ENCODE peak calls at places on chromosome 4, in ten cellular contexts. T is skeletal muscle cell, D is fibroblast of lung, C is stomach, W is M059J, K is endothelial cell, P is left ventricle myocardium inferior, I is SK-MEL-5, Z is SW480, F is posterior cingulate gyrus. R is an unnamed sample.
A peak's percentile ranks its signal among the peaks of the same experiment; 100 is the strongest.

GRCh38 chr4:75673959-75674328 is 733 bp upstream of the G3BP2 start:
- DNase-seq in T (no peak), D (no peak), C (no peak), W (peak; percentile 22), K (no peak), P (no peak), I (peak; percentile 77), Z (no peak), F (no peak), R (no peak)

GRCh38 chr4:176791591-176792347 is 953 bp downstream of the VEGFC start:
- DNase-seq in T (no peak), D (peak; percentile 75), C (peak; percentile 25), W (peak; percentile 65), K (peak; percentile 43), P (peak; percentile 14), I (peak; percentile 59), Z (no peak), F (no peak), R (peak; percentile 39)

GRCh38 chr4:8381814-8382581 is 58.5 kb downstream of the ACOX3 start:
- DNase-seq in T (no peak), D (no peak), C (no peak), W (no peak), K (no peak), P (peak; percentile 14), I (no peak), Z (no peak), F (no peak), R (no peak)

GRCh38 chr4:112952301-112952700 is 97.2 kb upstream of the ANK2 start:
- DNase-seq in T (no peak), D (no peak), C (no peak), W (no peak), K (no peak), P (no peak), I (peak; percentile 56), Z (no peak), F (no peak), R (no peak)

GRCh38 chr4:163587867-163588266 is 93.4 kb downstream of the TMA16 start:
- DNase-seq in T (peak; percentile 20), D (no peak), C (no peak), W (no peak), K (no peak), P (no peak), I (peak; percentile 17), Z (peak; percentile 0), F (no peak), R (peak; percentile 11)

GRCh38 chr4:139922625-139923024 is 231.4 kb downstream of the MAML3 start:
- DNase-seq in T (no peak), D (peak; percentile 77), C (no peak), W (peak; percentile 77), K (no peak), P (no peak), I (peak; percentile 28), Z (no peak), F (no peak), R (no peak)

GRCh38 chr4:146032234-146032860 is 93.7 kb upstream of the ZNF827 start:
- DNase-seq in T (no peak), D (no peak), C (no peak), W (no peak), K (no peak), P (no peak), I (no peak), Z (no peak), F (no peak), R (no peak)

GRCh38 chr4:118757761-118758213 is 72.6 kb downstream of the METTL14 start:
- DNase-seq in T (peak; percentile 43), D (peak; percentile 92), C (no peak), W (no peak), K (no peak), P (no peak), I (no peak), Z (no peak), F (no peak), R (no peak)

GRCh38 chr4:129323630-129324029 is 227.7 kb downstream of the C4orf33 start:
- DNase-seq in T (no peak), D (no peak), C (no peak), W (no peak), K (no peak), P (no peak), I (no peak), Z (no peak), F (no peak), R (no peak)

GRCh38 chr4:107818301-107818910 is 6.3 kb upstream of the SGMS2 start:
- DNase-seq in T (no peak), D (no peak), C (no peak), W (peak; percentile 60), K (no peak), P (no peak), I (no peak), Z (peak; percentile 3), F (no peak), R (no peak)

GRCh38 chr4:90187148-90187884 is 60.1 kb downstream of the CCSER1 start:
- DNase-seq in T (no peak), D (no peak), C (no peak), W (no peak), K (no peak), P (no peak), I (no peak), Z (peak; percentile 5), F (no peak), R (no peak)

GRCh38 chr4:48275247-48275646 is 5.6 kb upstream of the TEC start:
- DNase-seq in T (no peak), D (peak; percentile 59), C (no peak), W (peak; percentile 48), K (peak; percentile 20), P (no peak), I (peak; percentile 66), Z (peak; percentile 8), F (no peak), R (no peak)

GRCh38 chr4:116357758-116358157 is 727.6 kb downstream of the TRAM1L1 start:
- DNase-seq in T (no peak), D (no peak), C (peak; percentile 48), W (peak; percentile 3), K (no peak), P (no peak), I (no peak), Z (no peak), F (no peak), R (no peak)

GRCh38 chr4:143344011-143344410 is 7.3 kb downstream of the GAB1 start:
- DNase-seq in T (no peak), D (peak; percentile 23), C (no peak), W (no peak), K (no peak), P (no peak), I (peak; percentile 82), Z (no peak), F (no peak), R (no peak)

GRCh38 chr4:157664726-157665125 is 444.2 kb downstream of the GRIA2 start:
- DNase-seq in T (peak; percentile 38), D (peak; percentile 38), C (no peak), W (peak; percentile 73), K (no peak), P (no peak), I (no peak), Z (no peak), F (no peak), R (no peak)

GRCh38 chr4:102869569-102870227 is 906 bp downstream of the CISD2 start:
- DNase-seq in T (no peak), D (no peak), C (no peak), W (no peak), K (no peak), P (no peak), I (no peak), Z (peak; percentile 1), F (no peak), R (no peak)

GRCh38 chr4:130640583-130640982 is 1544.6 kb downstream of the C4orf33 start:
- DNase-seq in T (no peak), D (no peak), C (no peak), W (no peak), K (no peak), P (no peak), I (no peak), Z (no peak), F (no peak), R (no peak)

GRCh38 chr4:153535735-153536494 is 69.8 kb downstream of the TMEM131L start:
- DNase-seq in T (no peak), D (peak; percentile 21), C (no peak), W (peak; percentile 46), K (no peak), P (no peak), I (no peak), Z (no peak), F (no peak), R (no peak)

GRCh38 chr4:11252149-11252548 is 176.5 kb downstream of the HS3ST1 start:
- DNase-seq in T (no peak), D (no peak), C (no peak), W (no peak), K (no peak), P (no peak), I (no peak), Z (no peak), F (no peak), R (no peak)

GRCh38 chr4:169902658-169903345 is 123.4 kb downstream of the MFAP3L start:
- DNase-seq in T (no peak), D (no peak), C (no peak), W (no peak), K (no peak), P (no peak), I (peak; percentile 37), Z (no peak), F (no peak), R (no peak)

GRCh38 chr4:134027931-134028330 is 173.7 kb downstream of the PABPC4L start:
- DNase-seq in T (peak; percentile 11), D (peak; percentile 76), C (no peak), W (peak; percentile 83), K (no peak), P (no peak), I (peak; percentile 37), Z (no peak), F (no peak), R (no peak)

GRCh38 chr4:16442296-16442695 is 216.0 kb upstream of the TAPT1 start:
- DNase-seq in T (no peak), D (no peak), C (no peak), W (peak; percentile 59), K (no peak), P (no peak), I (no peak), Z (peak; percentile 54), F (no peak), R (no peak)

GRCh38 chr4:57443308-57444243 is 333.4 kb upstream of the IGFBP7 start:
- DNase-seq in T (no peak), D (no peak), C (peak; percentile 44), W (no peak), K (no peak), P (peak; percentile 55), I (no peak), Z (no peak), F (no peak), R (no peak)

GRCh38 chr4:76388160-76388908 is 32.6 kb downstream of the CCDC158 start:
- DNase-seq in T (no peak), D (no peak), C (no peak), W (peak; percentile 21), K (no peak), P (no peak), I (no peak), Z (no peak), F (no peak), R (no peak)

GRCh38 chr4:27049101-27049829 is 188.6 kb downstream of the STIM2 start:
- DNase-seq in T (no peak), D (no peak), C (no peak), W (no peak), K (no peak), P (no peak), I (no peak), Z (no peak), F (no peak), R (no peak)

GRCh38 chr4:185608223-185608622 is 72.9 kb upstream of the PDLIM3 start:
- DNase-seq in T (no peak), D (no peak), C (no peak), W (no peak), K (no peak), P (no peak), I (no peak), Z (no peak), F (no peak), R (no peak)

GRCh38 chr4:128573781-128574508 is 235.6 kb upstream of the JADE1 start:
- DNase-seq in T (peak; percentile 78), D (no peak), C (no peak), W (peak; percentile 77), K (no peak), P (no peak), I (no peak), Z (peak; percentile 3), F (no peak), R (no peak)

GRCh38 chr4:73445383-73446335 is 9.6 kb downstream of the AFP start:
- DNase-seq in T (no peak), D (no peak), C (no peak), W (no peak), K (no peak), P (no peak), I (no peak), Z (no peak), F (no peak), R (no peak)

R was measured in HEK293T.